ENCODE peak calls at places on chromosomes 1 and 21, in eight cellular contexts. G is adrenal gland, S is colonic mucosa, B is upper lobe of right lung, P is tibial artery, V is GM23338, C is left ventricle myocardium inferior, R is transverse colon. M is an unnamed sample. For H3K4me1, the result is how much of the 10 kb centered on the place peaks cover.

GRCh38 chr1:221704291-221704690 is 37.6 kb downstream of the DUSP10 start:
- DNase-seq in G (no peak), S (no peak), B (no peak), P (no peak), V (no peak), C (no peak), R (no peak), M (no peak)

GRCh38 chr21:25790122-25790951 is 55.6 kb downstream of the GABPA start:
- DNase-seq in G (no peak), S (peak), B (no peak), P (no peak), V (peak), C (no peak), R (no peak), M (no peak)

GRCh38 chr1:229107302-229107815 is 163.6 kb upstream of the RAB4A start:
- DNase-seq in G (no peak), S (no peak), B (no peak), P (no peak), V (no peak), C (no peak), R (no peak), M (no peak)

GRCh38 chr1:110328274-110328673 is 10.9 kb upstream of the RBM15 start:
- DNase-seq in G (no peak), S (no peak), B (no peak), P (no peak), V (no peak), C (no peak), R (no peak), M (no peak)

GRCh38 chr1:7893529-7894180 is 40.8 kb upstream of the UTS2 start:
- DNase-seq in G (peak), S (no peak), B (no peak), P (peak), V (no peak), C (no peak), R (no peak), M (no peak)

GRCh38 chr1:116494745-116495144 is 76.1 kb downstream of the CD58 start:
- DNase-seq in G (no peak), S (no peak), B (no peak), P (no peak), V (no peak), C (no peak), R (no peak), M (no peak)

GRCh38 chr21:44980562-44981489 is 41.0 kb downstream of the SLX9 start:
- DNase-seq in G (no peak), S (no peak), B (no peak), P (no peak), V (no peak), C (no peak), R (no peak), M (no peak)

GRCh38 chr1:203281851-203282661 is 23.3 kb upstream of the BTG2 start:
- DNase-seq in G (peak), S (no peak), B (no peak), P (no peak), V (no peak), C (no peak), R (no peak), M (no peak)

GRCh38 chr21:19855522-19855921 is 1142.7 kb upstream of the NCAM2 start:
- DNase-seq in G (no peak), S (no peak), B (no peak), P (no peak), V (no peak), C (no peak), R (no peak), M (no peak)

GRCh38 chr1:9061252-9061948 is 8.0 kb downstream of the SLC2A5 start:
- DNase-seq in G (no peak), S (no peak), B (peak), P (no peak), V (no peak), C (no peak), R (no peak), M (peak)

GRCh38 chr1:77803371-77803770 is 23.9 kb downstream of the MIGA1 start:
- DNase-seq in G (no peak), S (no peak), B (no peak), P (no peak), V (no peak), C (no peak), R (no peak), M (no peak)

GRCh38 chr1:223445402-223445801 is 52.2 kb downstream of the CCDC185 start:
- DNase-seq in G (no peak), S (no peak), B (no peak), P (no peak), V (no peak), C (no peak), R (no peak), M (no peak)

GRCh38 chr1:95742591-95743089 is 508.6 kb downstream of the RWDD3 start:
- DNase-seq in G (no peak), S (no peak), B (no peak), P (no peak), V (no peak), C (peak), R (no peak), M (no peak)

GRCh38 chr21:39126486-39126806 is 56.8 kb downstream of the PSMG1 start:
- DNase-seq in G (no peak), S (no peak), B (no peak), P (no peak), V (peak), C (no peak), R (no peak), M (no peak)

GRCh38 chr1:180909462-180909976 is 3.2 kb upstream of the KIAA1614 start:
- DNase-seq in G (no peak), S (no peak), B (no peak), P (no peak), V (no peak), C (no peak), R (no peak), M (no peak)

GRCh38 chr1:16422041-16422440 is 15.2 kb downstream of the SPATA21 start:
- DNase-seq in G (no peak), S (no peak), B (no peak), P (no peak), V (no peak), C (no peak), R (no peak), M (no peak)

GRCh38 chr1:220990417-220991337 is 111.4 kb downstream of the HLX start:
- DNase-seq in G (peak), S (no peak), B (no peak), P (no peak), V (no peak), C (no peak), R (no peak), M (no peak)

GRCh38 chr1:41281367-41281766 is 39.3 kb upstream of the SCMH1 start:
- DNase-seq in G (no peak), S (no peak), B (no peak), P (no peak), V (no peak), C (no peak), R (no peak), M (peak)

GRCh38 chr1:199866210-199866617 is 161.3 kb upstream of the NR5A2 start:
- DNase-seq in G (no peak), S (no peak), B (no peak), P (no peak), V (peak), C (no peak), R (no peak), M (no peak)

GRCh38 chr21:26964379-26964778 is 2.5 kb downstream of the ADAMTS5 start:
- DNase-seq in G (no peak), S (peak), B (no peak), P (peak), V (peak), C (peak), R (peak), M (no peak)

GRCh38 chr1:59485949-59486348 is 189.1 kb downstream of the FGGY start:
- DNase-seq in G (no peak), S (no peak), B (no peak), P (no peak), V (no peak), C (no peak), R (no peak), M (no peak)

GRCh38 chr21:28252923-28253322 is 739.8 kb downstream of the LTN1 start:
- DNase-seq in G (no peak), S (no peak), B (no peak), P (no peak), V (no peak), C (no peak), R (no peak), M (no peak)

GRCh38 chr1:244971524-244972216 is 107.3 kb upstream of the HNRNPU start:
- DNase-seq in G (no peak), S (no peak), B (no peak), P (no peak), V (peak), C (no peak), R (no peak), M (no peak)

GRCh38 chr1:8094481-8095241 is 68.6 kb upstream of the ERRFI1 start:
- DNase-seq in G (no peak), S (peak), B (no peak), P (no peak), V (no peak), C (no peak), R (peak), M (no peak)

GRCh38 chr1:94351441-94351840 is 66.7 kb upstream of the ABCD3 start:
- DNase-seq in G (no peak), S (no peak), B (no peak), P (no peak), V (no peak), C (no peak), R (no peak), M (no peak)

GRCh38 chr21:34363733-34364132 is at the start of gene KCNE2:
- DNase-seq in G (no peak), S (no peak), B (no peak), P (no peak), V (no peak), C (no peak), R (peak), M (no peak)

GRCh38 chr1:200131551-200132125 is 104.1 kb downstream of the NR5A2 start:
- DNase-seq in G (no peak), S (peak), B (no peak), P (no peak), V (no peak), C (no peak), R (no peak), M (no peak)

GRCh38 chr1:236534164-236534651 is 10.4 kb downstream of the LGALS8 start:
- DNase-seq in G (no peak), S (no peak), B (no peak), P (no peak), V (no peak), C (no peak), R (no peak), M (no peak)

GRCh38 chr1:64478594-64479248 is 8.8 kb downstream of the CACHD1 start:
- DNase-seq in G (no peak), S (no peak), B (no peak), P (no peak), V (no peak), C (no peak), R (no peak), M (no peak)

GRCh38 chr1:47198214-47198613 is 8.4 kb upstream of the PDZK1IP1 start:
- DNase-seq in G (no peak), S (no peak), B (no peak), P (no peak), V (no peak), C (no peak), R (no peak), M (no peak)

GRCh38 chr1:31678681-31679080 is 25.1 kb downstream of the COL16A1 start:
- DNase-seq in G (no peak), S (no peak), B (no peak), P (no peak), V (no peak), C (no peak), R (no peak), M (no peak)

GRCh38 chr21:44713130-44713529 is 1.8 kb upstream of the TSPEAR start:
- DNase-seq in G (peak), S (no peak), B (peak), P (no peak), V (no peak), C (no peak), R (no peak), M (no peak)

DNA sequence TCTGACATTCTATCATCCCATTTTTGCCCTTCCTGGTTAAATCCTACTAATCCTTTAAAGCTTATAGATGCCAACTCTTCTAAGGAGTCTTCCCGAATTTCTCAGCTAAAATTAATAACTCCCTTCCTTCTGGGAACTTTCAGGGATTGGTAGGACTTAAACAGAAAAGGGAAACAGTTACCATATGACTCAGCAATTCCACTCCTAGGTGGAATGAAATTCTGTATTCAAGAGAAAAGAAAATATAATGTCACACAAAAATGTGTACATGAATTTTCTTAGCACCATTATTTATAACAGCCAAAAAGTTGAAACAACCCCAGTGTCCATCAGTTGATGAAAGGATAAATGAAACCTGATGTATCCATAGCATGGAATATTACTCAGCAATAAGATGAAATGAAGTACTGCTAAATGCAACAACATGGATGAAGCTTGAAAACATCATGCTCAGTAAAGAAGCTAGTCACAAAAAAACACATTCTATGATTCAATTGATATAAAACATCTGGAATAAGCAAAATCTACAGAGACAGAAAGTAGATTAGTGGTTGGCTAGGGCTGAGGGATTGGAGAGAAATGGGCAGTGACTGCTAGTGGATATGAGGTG is 15.4 kb downstream of the EEIG2 start:
- DNase-seq in G (no peak), S (no peak), B (no peak), P (no peak), V (no peak), C (no peak), R (no peak), M (no peak)
- H3K4me1 ChIP-seq in G (under half), S (under half), B (under half), P (under half), V (under half), C (under half), R (under half), M (under half)

GRCh38 chr1:204974326-204974725 is 68.7 kb upstream of the CNTN2 start:
- DNase-seq in G (no peak), S (no peak), B (no peak), P (no peak), V (peak), C (no peak), R (no peak), M (no peak)
- TF ChIP-seq CTCF in G (no peak), S (no peak), B (no peak), P (no peak), V (peak), C (no peak), R (no peak), M (no peak)

GRCh38 chr1:98668733-98669132 is 7.2 kb downstream of the SNX7 start:
- DNase-seq in G (no peak), S (no peak), B (no peak), P (peak), V (no peak), C (no peak), R (no peak), M (no peak)
- H3K4me3 ChIP-seq in G (no peak), S (no peak), B (no peak), P (no peak), V (no peak), C (no peak), R (no peak), M (no peak)

GRCh38 chr1:18639335-18640055 is 8.8 kb downstream of the PAX7 start:
- DNase-seq in G (no peak), S (no peak), B (no peak), P (no peak), V (no peak), C (no peak), R (no peak), M (no peak)
- H3K4me1 ChIP-seq in G (under half), S (under half), B (under half), P (under half), V (half or more), C (under half), R (under half), M (under half)

DNA sequence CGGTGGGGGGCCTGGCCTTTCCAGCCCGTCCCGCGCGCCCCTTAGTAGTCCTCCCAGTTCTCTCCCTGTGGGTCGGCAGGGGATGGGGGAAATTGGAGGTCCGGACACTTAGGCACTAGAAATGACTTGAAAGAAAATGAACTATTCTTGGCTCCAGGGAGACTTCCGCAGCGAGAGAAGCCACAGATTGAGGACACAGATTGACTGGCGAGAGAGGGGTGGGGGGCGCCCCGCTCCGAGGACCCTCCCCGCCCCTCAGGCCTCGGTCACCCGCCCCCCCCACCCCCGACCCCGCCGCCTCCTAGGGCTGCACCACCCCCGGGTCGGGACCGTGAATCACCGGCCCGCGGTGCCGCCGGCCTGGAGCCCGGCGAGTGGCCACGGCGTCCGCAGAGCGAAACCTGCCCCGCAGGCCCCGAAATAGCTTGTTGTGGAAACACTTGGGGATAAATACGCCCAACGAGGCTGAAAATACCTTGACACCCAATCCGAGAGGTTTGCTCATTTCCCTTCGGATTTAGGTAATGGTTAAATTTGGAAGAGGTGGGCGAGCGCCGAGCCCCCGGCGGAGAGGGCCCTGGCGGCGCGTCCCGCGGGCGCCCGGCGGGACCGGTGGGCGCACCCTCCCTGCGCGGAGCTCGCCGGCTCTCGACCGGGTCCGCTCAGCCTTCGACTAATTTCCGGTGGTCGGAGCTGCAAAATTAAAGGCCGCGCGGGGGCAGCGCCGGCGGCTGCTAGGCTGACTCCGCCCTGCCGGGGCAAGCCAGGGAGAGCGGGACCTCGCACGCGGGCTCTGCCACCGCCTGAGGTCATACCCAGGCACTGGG is at the start of gene GFI1:
- DNase-seq in G (no peak), S (peak), B (peak), P (no peak), V (peak), C (peak), R (peak), M (peak)
- TF ChIP-seq CTCF in G (no peak), S (no peak), B (no peak), P (no peak), V (peak), C (no peak), R (no peak), M (no peak)

GRCh38 chr1:45929257-45929687 is 125.9 kb downstream of the MAST2 start:
- DNase-seq in G (peak), S (no peak), B (no peak), P (no peak), V (peak), C (no peak), R (no peak), M (no peak)

GRCh38 chr1:45926302-45926701 is 122.9 kb downstream of the MAST2 start:
- DNase-seq in G (no peak), S (no peak), B (no peak), P (no peak), V (peak), C (no peak), R (no peak), M (no peak)

GRCh38 chr1:45930258-45931150 is 127.1 kb downstream of the MAST2 start:
- DNase-seq in G (no peak), S (no peak), B (no peak), P (no peak), V (no peak), C (no peak), R (no peak), M (no peak)

GRCh38 chr1:45925728-45926287 is 122.4 kb downstream of the MAST2 start:
- DNase-seq in G (no peak), S (no peak), B (no peak), P (no peak), V (no peak), C (no peak), R (no peak), M (no peak)

DNA sequence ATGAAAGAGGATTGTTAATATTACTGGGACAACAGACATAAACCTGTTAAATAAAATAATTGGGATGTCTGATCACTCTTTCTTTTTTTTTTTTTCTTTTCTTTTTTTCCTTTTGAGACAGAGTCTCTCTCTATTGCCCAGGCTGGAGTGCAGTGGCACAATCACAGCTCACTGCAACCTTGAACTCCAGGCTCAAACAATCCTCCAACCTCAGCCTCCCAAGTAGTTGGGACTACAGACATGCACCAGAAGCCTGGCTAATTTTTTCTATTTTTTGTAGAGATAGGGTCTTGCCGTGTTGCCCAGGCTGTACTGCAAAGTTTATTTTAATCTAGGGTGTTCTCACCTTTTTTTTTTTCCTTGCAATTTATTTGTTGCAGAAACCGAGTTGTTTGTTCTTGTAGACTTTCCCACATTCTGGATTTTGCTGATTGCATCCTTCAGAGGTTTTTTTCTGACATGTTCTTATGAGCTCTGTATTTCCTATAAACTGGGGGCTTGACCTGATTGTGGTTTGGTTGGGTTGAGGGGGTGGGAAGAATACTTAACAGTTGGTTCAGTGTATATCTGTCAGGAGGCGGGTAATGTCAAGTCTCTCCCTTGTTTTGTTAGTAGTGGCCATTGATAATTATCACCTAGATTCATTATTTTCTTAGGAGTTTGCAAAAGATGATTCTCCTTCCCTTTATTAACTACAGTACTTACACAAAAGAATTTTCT is 125.2 kb downstream of the MAST2 start:
- DNase-seq in G (no peak), S (no peak), B (no peak), P (no peak), V (no peak), C (no peak), R (no peak), M (no peak)
- H3K4me3 ChIP-seq in G (no peak), S (no peak), B (no peak), P (no peak), V (peak), C (no peak), R (no peak), M (no peak)

DNA sequence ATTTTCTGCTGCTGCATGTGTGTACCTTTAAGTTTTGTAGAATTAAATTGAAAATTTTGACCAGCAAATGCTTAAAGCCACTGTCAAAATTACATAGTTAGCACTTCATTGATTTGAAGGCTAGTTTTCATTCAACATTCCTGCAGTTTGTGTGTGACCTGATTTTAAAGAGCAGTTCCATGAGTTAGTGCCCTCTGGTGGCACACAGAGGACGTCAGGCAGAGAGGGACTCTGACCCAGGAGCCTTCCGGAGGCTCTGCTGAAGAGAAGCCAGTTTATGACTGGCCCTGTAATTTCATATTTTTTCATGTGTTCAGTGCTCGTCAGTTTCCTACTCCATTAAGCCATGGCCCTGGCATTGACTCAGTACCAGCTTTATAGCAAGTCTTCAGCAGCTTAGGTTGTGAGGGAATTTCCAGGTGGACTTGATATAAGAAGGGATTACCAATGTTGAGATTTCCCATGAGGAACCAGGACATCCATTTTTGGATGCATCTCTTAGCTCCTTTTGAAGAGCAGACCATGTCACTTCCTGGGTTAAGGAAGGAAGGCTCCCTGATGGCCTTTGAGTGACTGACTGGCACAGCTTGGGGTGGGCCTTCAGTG is 104.7 kb downstream of the CAMTA1 start:
- DNase-seq in G (peak), S (peak), B (no peak), P (peak), V (peak), C (no peak), R (peak), M (peak)
- H3K4me1 ChIP-seq in G (under half), S (under half), B (under half), P (under half), V (under half), C (under half), R (under half), M (under half)

GRCh38 chr1:153648000-153648643 is 10.4 kb upstream of the SNAPIN start:
- DNase-seq in G (no peak), S (no peak), B (no peak), P (no peak), V (no peak), C (no peak), R (no peak), M (no peak)
- TF ChIP-seq CTCF in G (no peak), S (no peak), B (no peak), P (no peak), V (no peak), C (no peak), R (no peak), M (no peak)

M was measured in lower lobe of right lung.